ENCODE peak calls at places on chromosomes 5 and 9, in nine cellular contexts. I is H7, R is thyroid gland, J is skeletal muscle cell, M is HAP-1, Y is fibroblast of lung, B is right cardiac atrium, V is AG09309, A is uterus. D is an unnamed sample.

GRCh38 chr9:22206833-22207232 is 197.7 kb upstream of the CDKN2B start:
- DNase-seq in V (no peak), Y (no peak), I (no peak), M (no peak), R (no peak), A (no peak), J (no peak), B (no peak), D (no peak)

GRCh38 chr5:148910686-148911361 is 84.4 kb downstream of the ADRB2 start:
- DNase-seq in I (no peak), M (no peak), J (peak), Y (peak), B (peak), A (no peak), V (no peak), R (no peak), D (no peak)

GRCh38 chr9:121772600-121773285 is 121.3 kb downstream of the DAB2IP start:
- DNase-seq in R (peak), A (no peak), B (peak), M (no peak), I (no peak), Y (no peak), V (no peak), J (no peak), D (no peak)

GRCh38 chr5:61964199-61964598 is 341.8 kb upstream of the KIF2A start:
- DNase-seq in Y (peak), J (no peak), R (no peak), M (no peak), I (no peak), A (no peak), B (no peak), V (no peak), D (no peak)

GRCh38 chr5:75054110-75054930 is 2.0 kb upstream of the GCNT4 start:
- DNase-seq in J (no peak), I (peak), A (peak), M (peak), R (peak), V (peak), B (peak), Y (peak), D (no peak)

GRCh38 chr9:133786371-133786753 is 48.2 kb upstream of the SARDH start:
- DNase-seq in A (no peak), M (no peak), Y (no peak), B (peak), I (no peak), J (no peak), V (no peak), R (no peak), D (no peak)

GRCh38 chr5:141521244-141521781 is 32.4 kb downstream of the PCDHGC5 start:
- DNase-seq in I (no peak), Y (peak), M (peak), V (peak), J (peak), R (no peak), B (no peak), A (peak), D (no peak)

GRCh38 chr5:172102913-172103629 is 85.0 kb downstream of the STK10 start:
- DNase-seq in A (no peak), B (peak), I (peak), Y (peak), M (peak), R (no peak), J (peak), V (peak), D (no peak)

GRCh38 chr9:129697956-129698757 is 32.7 kb downstream of the PRRX2 start:
- DNase-seq in V (no peak), A (no peak), R (peak), Y (no peak), I (peak), J (no peak), M (no peak), B (peak), D (no peak)

GRCh38 chr9:72937545-72937944 is 15.3 kb downstream of the ALDH1A1 start:
- DNase-seq in Y (no peak), M (no peak), R (no peak), J (no peak), A (no peak), V (no peak), I (no peak), B (no peak), D (no peak)

GRCh38 chr5:169667896-169668674 is 31.0 kb downstream of the DOCK2 start:
- DNase-seq in V (no peak), Y (peak), J (no peak), M (no peak), B (no peak), I (no peak), A (no peak), R (no peak), D (no peak)

GRCh38 chr9:113715086-113715485 is 161.0 kb upstream of the ZNF618 start:
- DNase-seq in I (no peak), J (no peak), Y (peak), A (no peak), M (no peak), R (peak), V (no peak), B (no peak), D (no peak)

GRCh38 chr9:114452219-114453169 is 52.8 kb downstream of the WHRN start:
- DNase-seq in R (no peak), I (no peak), M (no peak), J (no peak), Y (no peak), V (no peak), B (no peak), A (no peak), D (peak)

GRCh38 chr5:120446068-120446492 is 18.0 kb upstream of the PRR16 start:
- DNase-seq in J (peak), Y (peak), A (peak), M (no peak), R (no peak), V (peak), B (peak), I (no peak), D (no peak)

GRCh38 chr5:1515921-1516571 is 7.7 kb downstream of the LPCAT1 start:
- DNase-seq in V (no peak), M (peak), J (no peak), Y (no peak), A (peak), R (no peak), B (no peak), I (peak), D (no peak)

GRCh38 chr9:92954078-92954861 is 6.9 kb downstream of the FGD3 start:
- DNase-seq in B (no peak), M (peak), A (peak), Y (no peak), I (no peak), V (no peak), J (no peak), R (peak), D (peak)
- H3K4me3 ChIP-seq in B (no peak), M (no peak), A (no peak), Y (no peak), I (no peak), V (no peak), J (no peak), R (no peak), D (peak)

GRCh38 chr9:86591472-86591871 is 237.3 kb upstream of the TUT7 start:
- DNase-seq in B (no peak), V (no peak), R (no peak), Y (no peak), A (no peak), J (no peak), I (no peak), M (no peak), D (no peak)

GRCh38 chr9:86586144-86586494 is 231.9 kb upstream of the TUT7 start:
- DNase-seq in J (no peak), V (no peak), R (no peak), M (no peak), Y (no peak), I (no peak), B (no peak), A (no peak), D (no peak)

GRCh38 chr9:86589273-86589672 is 235.1 kb upstream of the TUT7 start:
- DNase-seq in Y (no peak), J (no peak), V (no peak), A (no peak), B (no peak), I (peak), R (no peak), M (peak), D (no peak)

GRCh38 chr9:86580688-86581087 is 226.5 kb upstream of the TUT7 start:
- DNase-seq in M (no peak), I (no peak), R (no peak), J (no peak), A (peak), B (no peak), V (no peak), Y (peak), D (no peak)

GRCh38 chr9:86585422-86586143 is 231.4 kb upstream of the TUT7 start:
- DNase-seq in M (no peak), R (no peak), V (no peak), Y (peak), J (no peak), I (no peak), A (peak), B (no peak), D (no peak)
- H3K4me3 ChIP-seq in M (no peak), R (no peak), V (peak), Y (peak), J (no peak), I (no peak), A (no peak), B (peak), D (no peak)

DNA sequence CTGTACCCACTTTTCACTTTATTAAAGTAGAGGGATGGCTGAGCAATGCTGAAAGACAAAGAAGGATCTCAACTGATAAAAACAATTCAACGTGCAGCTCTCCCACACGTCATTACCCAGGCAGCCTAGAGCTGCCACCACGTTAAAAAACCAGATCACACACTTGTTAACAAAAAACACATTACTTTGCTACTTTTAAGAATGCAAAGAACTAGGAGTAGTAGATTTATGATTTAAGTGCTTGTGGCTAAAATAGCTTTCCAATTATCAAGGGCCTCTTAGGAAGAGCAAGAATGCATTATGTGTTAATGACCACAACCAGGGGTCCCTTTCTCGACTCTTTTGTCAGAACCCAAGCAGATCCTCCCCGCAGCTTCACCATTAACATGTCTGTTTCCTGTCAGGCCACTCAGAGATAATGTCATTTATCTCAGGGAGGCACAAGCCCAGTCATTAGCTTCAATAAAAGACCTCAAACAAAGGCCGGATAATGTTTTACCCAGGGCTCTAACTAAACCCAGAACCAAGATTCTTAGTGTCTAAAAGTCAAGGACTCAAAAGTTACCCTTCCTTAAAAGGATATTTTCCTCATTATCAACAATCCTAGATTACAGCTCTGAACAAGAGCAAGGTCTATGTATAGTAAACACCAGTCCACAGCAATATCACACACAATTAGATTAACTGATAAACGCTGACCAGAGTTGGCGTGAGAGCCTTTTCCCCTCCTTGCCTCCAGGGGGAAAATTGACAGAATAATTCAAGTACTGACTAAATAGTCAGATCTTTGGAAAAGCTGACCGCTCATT is 7.5 kb downstream of the ZNF608 start:
- DNase-seq in R (no peak), J (no peak), A (no peak), B (no peak), Y (no peak), I (peak), M (peak), V (no peak), D (no peak)
- H3K4me3 ChIP-seq in R (no peak), J (no peak), A (no peak), B (peak), Y (no peak), I (no peak), M (no peak), V (no peak), D (no peak)

GRCh38 chr5:83718195-83718825 is 2.3 kb downstream of the HAPLN1 start:
- DNase-seq in I (peak), V (peak), B (no peak), Y (peak), M (peak), R (peak), J (no peak), A (no peak), D (peak)

GRCh38 chr5:83720805-83721431 is at the start of gene HAPLN1:
- DNase-seq in I (peak), Y (no peak), M (no peak), V (no peak), B (peak), A (no peak), R (no peak), J (no peak), D (no peak)

GRCh38 chr5:83721878-83722779 is 1.5 kb upstream of the HAPLN1 start:
- DNase-seq in J (no peak), Y (peak), A (no peak), M (peak), R (peak), B (peak), V (peak), I (peak), D (no peak)

GRCh38 chr5:83715316-83716060 is 5.2 kb downstream of the HAPLN1 start:
- DNase-seq in J (no peak), B (no peak), V (no peak), I (no peak), A (no peak), M (no peak), R (peak), Y (no peak), D (no peak)

DNA sequence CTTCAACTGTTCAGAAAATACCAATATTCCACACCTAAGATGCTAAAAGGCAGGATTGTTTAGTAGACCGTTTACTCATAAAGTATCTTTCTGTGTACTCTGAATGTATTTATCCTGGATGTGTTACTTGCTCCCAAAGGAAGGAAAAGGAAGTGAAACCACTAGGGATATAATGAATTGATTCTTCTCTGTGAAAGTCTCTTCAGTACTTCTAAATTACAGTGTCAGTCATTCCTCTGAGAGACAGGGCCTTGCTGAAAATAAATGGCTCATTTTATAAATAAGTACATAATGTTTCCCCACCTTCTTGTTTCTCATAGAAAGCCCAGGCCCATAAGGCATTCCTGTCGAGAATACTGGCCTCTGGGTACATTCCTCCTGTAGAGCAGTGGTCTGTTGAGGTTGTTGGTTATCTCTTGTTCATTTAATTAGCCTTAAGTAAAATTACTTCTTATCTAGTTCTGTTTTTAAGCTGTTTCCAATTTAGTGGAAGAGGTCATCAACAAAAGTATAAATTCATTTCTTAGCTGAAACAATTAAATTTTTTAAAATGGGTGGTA is 1.6 kb downstream of the HAPLN1 start:
- DNase-seq in Y (no peak), I (no peak), M (no peak), A (no peak), J (no peak), V (no peak), R (no peak), B (no peak), D (no peak)
- H3K4me3 ChIP-seq in Y (no peak), I (no peak), M (no peak), A (no peak), J (no peak), V (no peak), R (no peak), B (no peak), D (no peak)

GRCh38 chr5:170860818-170861217 is 1.0 kb upstream of the RANBP17 start:
- DNase-seq in M (no peak), Y (no peak), R (no peak), I (no peak), V (no peak), B (no peak), J (no peak), A (no peak), D (no peak)

GRCh38 chr5:170861855-170862766 is at the start of gene RANBP17:
- DNase-seq in R (peak), J (peak), B (peak), Y (peak), I (peak), A (no peak), M (no peak), V (no peak), D (no peak)

GRCh38 chr5:170863646-170864045 is 1.8 kb downstream of the RANBP17 start:
- DNase-seq in A (no peak), J (peak), B (no peak), I (no peak), V (peak), R (no peak), Y (peak), M (no peak), D (no peak)

GRCh38 chr5:170860415-170860814 is 1.4 kb upstream of the RANBP17 start:
- DNase-seq in M (no peak), J (no peak), R (no peak), B (no peak), I (no peak), V (no peak), A (no peak), Y (no peak), D (no peak)

DNA sequence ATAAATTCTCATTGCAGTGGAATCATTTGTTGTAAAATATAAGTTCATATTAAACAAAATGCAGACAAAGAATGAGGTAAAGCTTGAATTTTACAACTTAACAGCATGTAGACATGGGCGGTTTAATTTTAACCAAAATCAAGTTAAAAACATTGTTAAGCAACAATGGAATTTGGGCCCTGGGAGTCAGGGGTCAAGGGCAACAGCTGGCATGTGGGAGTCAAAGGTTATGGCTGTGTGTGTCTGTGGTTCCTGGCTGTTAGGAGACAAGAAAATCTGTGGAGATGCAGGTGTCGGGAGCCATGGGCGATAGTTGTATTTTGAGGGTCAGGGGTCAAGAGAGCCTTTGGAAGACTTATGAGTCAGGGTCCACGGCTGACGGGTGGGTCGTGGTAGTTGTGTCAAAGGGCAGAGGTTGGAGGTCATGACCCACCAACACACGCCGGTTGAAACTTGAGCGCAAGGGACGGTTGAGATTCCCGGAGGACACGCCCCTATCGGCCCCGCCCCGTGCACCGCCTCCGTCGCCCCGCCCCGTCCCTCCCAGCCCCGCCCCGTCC is 443 bp upstream of the RANBP17 start:
- DNase-seq in Y (no peak), M (no peak), A (no peak), V (no peak), I (no peak), J (no peak), R (no peak), B (no peak), D (no peak)
- H3K4me3 ChIP-seq in Y (no peak), M (no peak), A (no peak), V (peak), I (peak), J (no peak), R (no peak), B (peak), D (no peak)

DNA sequence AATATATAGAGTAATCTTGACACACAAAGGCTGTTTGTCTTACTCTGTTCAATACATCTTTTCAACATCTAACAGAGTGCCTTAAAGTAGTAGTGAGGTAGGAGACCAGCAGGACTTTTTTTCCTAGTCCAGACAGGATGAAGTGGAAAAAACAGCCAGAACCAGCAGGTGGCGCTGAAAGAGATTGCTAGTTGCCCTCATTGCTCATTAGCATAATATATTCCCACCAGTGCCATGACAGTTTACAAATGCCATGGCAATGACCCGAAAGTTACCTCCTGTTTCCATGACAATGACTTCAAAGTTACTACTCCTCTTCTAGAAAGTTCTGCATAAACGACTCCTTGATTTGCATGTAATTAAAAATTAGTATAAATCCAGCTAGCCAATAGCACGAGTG is 387.4 kb downstream of the ACTL7B start:
- DNase-seq in Y (no peak), M (peak), V (no peak), R (peak), I (no peak), J (no peak), A (no peak), B (peak), D (peak)
- H3K4me3 ChIP-seq in Y (no peak), M (no peak), V (no peak), R (no peak), I (no peak), J (no peak), A (no peak), B (no peak), D (no peak)